ENCODE peak calls at places on chromosomes 12 and 14, in four cellular contexts. O, M, L and G are unnamed samples.

GRCh38 chr14:68668531-68668930 is 124.3 kb downstream of the ZFP36L1 start:
- DNase-seq in L (no peak), O (no peak), M (no peak), G (no peak)

GRCh38 chr12:122125452-122126341 is 47.1 kb downstream of the MLXIP start:
- DNase-seq in M (no peak), O (no peak), L (no peak), G (no peak)

GRCh38 chr12:84842406-84843013 is 70.1 kb downstream of the SLC6A15 start:
- DNase-seq in M (peak), L (no peak), O (peak), G (no peak)

GRCh38 chr12:49863946-49864816 is 21.3 kb upstream of the BCDIN3D start:
- DNase-seq in O (no peak), L (no peak), M (no peak), G (no peak)

GRCh38 chr12:101809208-101809607 is 21.6 kb downstream of the GNPTAB start:
- DNase-seq in O (no peak), M (no peak), L (no peak), G (no peak)

GRCh38 chr14:68820119-68820518 is 27.3 kb upstream of the ZFP36L1 start:
- DNase-seq in O (no peak), L (no peak), M (no peak), G (no peak)

GRCh38 chr12:132255642-132256041 is 73.7 kb downstream of the GALNT9 start:
- DNase-seq in M (no peak), O (no peak), L (no peak), G (no peak)

GRCh38 chr14:61562321-61563161 is 132.8 kb upstream of the HIF1A start:
- DNase-seq in O (no peak), L (no peak), M (no peak), G (no peak)

GRCh38 chr12:92927055-92927435 is 2.0 kb downstream of the EEA1 start:
- DNase-seq in O (no peak), L (no peak), M (no peak), G (no peak)

GRCh38 chr12:93154753-93155475 is 222.8 kb upstream of the NUDT4 start:
- DNase-seq in M (no peak), L (no peak), O (no peak), G (no peak)

GRCh38 chr12:54475542-54475941 is 2.1 kb upstream of the GTSF1 start:
- DNase-seq in L (no peak), M (no peak), O (no peak), G (no peak)

GRCh38 chr14:94122438-94122837 is 7.0 kb downstream of the IFI27L2 start:
- DNase-seq in M (no peak), O (no peak), L (no peak), G (no peak)

GRCh38 chr14:26730929-26731618 is 133.2 kb upstream of the NOVA1 start:
- DNase-seq in O (no peak), M (no peak), L (no peak), G (no peak)